ENCODE peak calls at places on chromosomes 2 and 18, in five cellular contexts. X, B, W, F and C are unnamed samples.

GRCh38 chr2:172048195-172048995 is 36.9 kb upstream of the DLX1 start:
- DNase-seq in F (no peak), X (no peak), W (no peak), B (no peak), C (no peak)

GRCh38 chr2:111250448-111251030 is 129.8 kb downstream of the BCL2L11 start:
- DNase-seq in F (no peak), X (no peak), W (no peak), B (no peak), C (no peak)

GRCh38 chr2:228938629-228939028 is 332.5 kb downstream of the PID1 start:
- DNase-seq in B (no peak), X (no peak), F (no peak), W (no peak), C (no peak)

GRCh38 chr2:11963966-11964365 is 217.5 kb downstream of the LPIN1 start:
- DNase-seq in W (no peak), X (no peak), B (no peak), F (no peak), C (no peak)

GRCh38 chr2:53969285-53970094 is 1.3 kb downstream of the PSME4 start:
- DNase-seq in B (no peak), F (peak), W (peak), X (no peak), C (no peak)

GRCh38 chr18:39753178-39753577 is 2187.6 kb upstream of the CELF4 start:
- DNase-seq in B (no peak), X (no peak), F (no peak), W (no peak), C (no peak)

GRCh38 chr2:96970910-96971309 is 15.5 kb downstream of the FAM178B start:
- DNase-seq in W (no peak), B (no peak), X (no peak), F (peak), C (no peak)

GRCh38 chr2:238487134-238487533 is 60.4 kb downstream of the ASB1 start:
- DNase-seq in B (no peak), W (no peak), F (no peak), X (no peak), C (no peak)

GRCh38 chr2:223647258-223647952 is 45.2 kb upstream of the SCG2 start:
- DNase-seq in F (no peak), B (no peak), W (no peak), X (no peak), C (no peak)

GRCh38 chr2:194383404-194383803 is 1273.6 kb upstream of the SLC39A10 start:
- DNase-seq in F (peak), W (peak), X (no peak), B (no peak), C (no peak)

GRCh38 chr2:133422946-133423345 is 145.3 kb downstream of the NCKAP5 start:
- DNase-seq in B (no peak), X (no peak), W (no peak), F (no peak), C (no peak)

GRCh38 chr2:118845005-118845842 is 2.2 kb downstream of the EN1 start:
- DNase-seq in X (no peak), B (no peak), F (peak), W (no peak), C (no peak)

GRCh38 chr2:229268626-229269025 is 2.5 kb downstream of the PID1 start:
- DNase-seq in X (no peak), F (no peak), B (no peak), W (no peak), C (no peak)

GRCh38 chr18:25974630-25975077 is 115.8 kb downstream of the SS18 start:
- DNase-seq in F (no peak), X (no peak), W (peak), B (no peak), C (no peak)

GRCh38 chr2:240624950-240625621 is at the start of gene GPR35:
- DNase-seq in F (no peak), B (peak), X (peak), W (peak), C (peak)

GRCh38 chr18:12518832-12519534 is 111.3 kb downstream of the PRELID3A start:
- DNase-seq in F (peak), W (no peak), X (no peak), B (no peak), C (no peak)

GRCh38 chr2:226934546-226935243 is 98.8 kb downstream of the RHBDD1 start:
- DNase-seq in B (no peak), W (no peak), F (no peak), X (no peak), C (no peak)

GRCh38 chr2:240141736-240142135 is 1.3 kb upstream of the OTOS start:
- DNase-seq in X (no peak), F (no peak), W (no peak), B (peak), C (no peak)

GRCh38 chr2:106030287-106031268 is 163.5 kb downstream of the UXS1 start:
- DNase-seq in F (no peak), B (no peak), W (no peak), X (peak), C (no peak)

GRCh38 chr2:105287692-105288091 is 41.8 kb downstream of the TGFBRAP1 start:
- DNase-seq in W (peak), X (peak), F (peak), B (no peak), C (peak)

GRCh38 chr2:240426797-240427721 is 8.4 kb upstream of the GPC1 start:
- DNase-seq in F (no peak), W (no peak), X (peak), B (peak), C (peak)

GRCh38 chr2:217943379-217944321 is 59.1 kb downstream of the TNS1 start:
- DNase-seq in F (peak), B (peak), W (peak), X (no peak), C (peak)

GRCh38 chr18:73891572-73892421 is 255.8 kb downstream of the FBXO15 start:
- DNase-seq in X (no peak), B (no peak), F (peak), W (peak), C (peak)

GRCh38 chr2:69694894-69695849 is 46.8 kb upstream of the ANXA4 start:
- DNase-seq in W (no peak), B (no peak), X (no peak), F (no peak), C (no peak)

GRCh38 chr2:195580156-195580555 is 76.9 kb upstream of the SLC39A10 start:
- DNase-seq in W (peak), B (no peak), F (no peak), X (no peak), C (no peak)

GRCh38 chr18:22924589-22924988 is 8.5 kb upstream of the RBBP8 start:
- DNase-seq in W (no peak), F (no peak), B (no peak), X (no peak), C (no peak)

GRCh38 chr18:59298871-59299270 is 19.6 kb downstream of the CPLX4 start:
- DNase-seq in F (peak), W (no peak), B (no peak), X (no peak), C (peak)

GRCh38 chr2:197286805-197287595 is 23.6 kb downstream of the ANKRD44 start:
- DNase-seq in W (no peak), X (peak), B (no peak), F (no peak), C (no peak)

GRCh38 chr18:69998523-69998987 is 50.9 kb upstream of the CD226 start:
- DNase-seq in W (no peak), X (no peak), F (peak), B (no peak), C (no peak)

GRCh38 chr2:128449226-128450061 is 130.8 kb upstream of the HS6ST1 start:
- DNase-seq in W (no peak), B (no peak), X (no peak), F (peak), C (peak)

GRCh38 chr18:26468931-26469340 is 79.4 kb downstream of the KCTD1 start:
- DNase-seq in X (no peak), W (peak), B (no peak), F (peak), C (peak)

GRCh38 chr18:63319383-63320040 is at the start of gene BCL2:
- DNase-seq in X (no peak), B (peak), W (peak), F (peak), C (peak)

GRCh38 chr2:233064526-233065199 is 4.5 kb downstream of the INPP5D start:
- DNase-seq in F (no peak), B (no peak), X (no peak), W (no peak), C (no peak)

GRCh38 chr18:63162271-63163014 is 157.1 kb downstream of the BCL2 start:
- DNase-seq in B (peak), F (no peak), X (peak), W (no peak), C (no peak)

GRCh38 chr2:9782197-9782719 is 61.0 kb upstream of the TAF1B start:
- DNase-seq in X (peak), B (peak), W (no peak), F (peak), C (peak)